ENCODE peak calls at places on chromosomes 12 and 14, in eight cellular contexts. N, U, H, T, E, G, D and P are unnamed samples.

GRCh38 chr14:56172571-56172971 is 54.4 kb downstream of the PELI2 start:
- DNase-seq in D (peak), G (no peak), H (no peak), E (no peak), U (peak), T (peak), N (peak), P (no peak)

GRCh38 chr12:124994435-124994975 is 1.1 kb downstream of the BRI3BP start:
- DNase-seq in N (no peak), H (peak), E (no peak), D (peak), U (peak), T (no peak), G (no peak), P (peak)

GRCh38 chr14:90959344-90959743 is 101.1 kb downstream of the RPS6KA5 start:
- DNase-seq in G (no peak), U (no peak), T (no peak), N (no peak), E (no peak), D (no peak), H (no peak), P (no peak)

GRCh38 chr12:84638811-84639368 is 273.7 kb downstream of the SLC6A15 start:
- DNase-seq in H (no peak), E (no peak), N (peak), T (peak), D (no peak), G (no peak), U (no peak), P (no peak)

GRCh38 chr12:107319536-107320030 is 226.2 kb upstream of the CRY1 start:
- DNase-seq in T (no peak), G (no peak), D (no peak), U (no peak), E (no peak), N (peak), H (peak), P (no peak)

GRCh38 chr14:81388236-81388801 is 11.8 kb downstream of the STON2 start:
- DNase-seq in D (no peak), N (no peak), G (no peak), E (no peak), H (peak), T (no peak), U (no peak), P (no peak)

GRCh38 chr12:87670448-87670847 is 358.8 kb downstream of the C12orf50 start:
- DNase-seq in U (no peak), N (no peak), T (no peak), H (no peak), G (no peak), E (no peak), D (no peak), P (peak)

GRCh38 chr12:121515615-121516014 is 65.2 kb downstream of the KDM2B start:
- DNase-seq in U (peak), T (no peak), G (no peak), H (no peak), E (no peak), N (no peak), D (no peak), P (no peak)

GRCh38 chr12:114695305-114695592 is 11.3 kb upstream of the TBX3 start:
- DNase-seq in N (no peak), T (no peak), G (no peak), U (no peak), H (no peak), D (no peak), E (no peak), P (no peak)

GRCh38 chr12:86006727-86007126 is 132.6 kb downstream of the NTS start:
- DNase-seq in N (no peak), D (peak), T (no peak), U (no peak), H (no peak), G (no peak), E (no peak), P (no peak)

GRCh38 chr12:27331927-27332324 is 710 bp upstream of the BMAL2 start:
- DNase-seq in N (peak), G (no peak), U (no peak), T (no peak), D (peak), H (no peak), E (no peak), P (no peak)

GRCh38 chr12:106245767-106246166 is 2.1 kb downstream of the CKAP4 start:
- DNase-seq in H (no peak), T (peak), E (no peak), D (peak), G (peak), U (peak), N (peak), P (peak)

GRCh38 chr14:90893028-90893427 is 76.8 kb upstream of the TTC7B start:
- DNase-seq in U (no peak), H (no peak), G (no peak), N (no peak), T (no peak), E (no peak), D (no peak), P (no peak)

GRCh38 chr12:130560321-130560720 is 155.8 kb downstream of the RIMBP2 start:
- DNase-seq in N (no peak), D (no peak), E (no peak), H (no peak), G (no peak), U (no peak), T (no peak), P (no peak)

GRCh38 chr12:98724384-98725155 is 79.5 kb downstream of the APAF1 start:
- DNase-seq in T (no peak), E (no peak), H (no peak), U (no peak), N (peak), G (no peak), D (no peak), P (no peak)

GRCh38 chr12:109785854-109786253 is 47.3 kb downstream of the TRPV4 start:
- DNase-seq in E (no peak), T (no peak), G (no peak), N (no peak), D (no peak), U (no peak), H (no peak), P (no peak)

GRCh38 chr12:104134882-104135281 is 3.1 kb downstream of the NFYB start:
- DNase-seq in E (no peak), U (no peak), G (no peak), D (no peak), T (no peak), N (no peak), H (no peak), P (no peak)
- H3K9ac ChIP-seq in E (no peak), U (no peak), G (no peak), D (no peak), T (no peak), N (no peak), H (no peak), P (no peak)

GRCh38 chr14:52240623-52241022 is 26.9 kb upstream of the PTGDR start:
- DNase-seq in E (no peak), H (no peak), D (peak), T (peak), G (no peak), N (no peak), U (no peak), P (no peak)
- H3K9ac ChIP-seq in E (no peak), H (no peak), D (no peak), T (no peak), G (no peak), N (peak), U (no peak), P (no peak)

GRCh38 chr12:70604662-70605061 is 32.6 kb downstream of the PTPRB start:
- DNase-seq in H (no peak), N (no peak), E (no peak), T (no peak), G (no peak), D (no peak), U (no peak), P (no peak)
- H3K9ac ChIP-seq in H (no peak), N (no peak), E (no peak), T (no peak), G (no peak), D (no peak), U (no peak), P (no peak)

DNA sequence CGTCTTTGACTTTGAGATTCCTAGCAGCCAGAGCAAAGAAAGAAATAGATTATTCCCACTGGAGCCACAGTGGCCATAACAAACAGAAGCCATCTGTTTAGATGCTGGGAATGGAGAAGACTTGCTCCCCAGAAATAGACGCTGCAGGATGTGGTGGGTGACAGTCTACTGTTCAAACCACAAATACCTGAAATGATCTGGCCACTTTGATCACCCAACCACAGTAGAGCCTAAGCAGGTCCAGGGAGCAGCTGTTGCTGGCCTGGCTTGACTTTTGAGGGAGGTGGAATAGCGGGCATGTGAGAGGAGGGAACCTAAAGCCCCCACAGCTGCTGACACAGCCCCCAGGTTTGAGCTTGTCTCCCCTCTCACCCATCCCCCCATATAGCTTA is 38.6 kb downstream of the SH2B3 start:
- DNase-seq in E (no peak), U (no peak), D (no peak), H (no peak), T (no peak), N (no peak), G (no peak), P (no peak)
- H3K9ac ChIP-seq in E (peak), U (no peak), D (no peak), H (no peak), T (no peak), N (no peak), G (no peak), P (no peak)

GRCh38 chr12:13195244-13195643 is 1.3 kb upstream of the EMP1 start:
- DNase-seq in T (no peak), N (peak), G (no peak), H (no peak), U (no peak), E (no peak), D (peak), P (no peak)
- H3K9ac ChIP-seq in T (peak), N (peak), G (no peak), H (no peak), U (no peak), E (peak), D (peak), P (no peak)